ENCODE peak calls at places on chromosomes 16 and 17, in ten cellular contexts. M, K, C, B, V, H, U, E, L and J are unnamed samples. For H3K36me3 and H3K4me1, the result is how much of the 10 kb centered on the place peaks cover.

GRCh38 chr17:78471635-78472034 is 93.2 kb downstream of the PGS1 start:
- DNase-seq in M (no peak), K (no peak), C (no peak), B (no peak), V (no peak), H (no peak), U (no peak), E (no peak), L (no peak), J (no peak)

GRCh38 chr17:4482338-4483011 is 16.2 kb upstream of the SPNS2 start:
- DNase-seq in M (no peak), K (no peak), C (no peak), B (no peak), V (no peak), H (no peak), U (no peak), E (peak), L (no peak), J (no peak)

GRCh38 chr16:70453891-70454220 is 539 bp upstream of the FCSK start:
- DNase-seq in M (peak), K (no peak), C (no peak), B (peak), V (no peak), H (no peak), U (peak), E (no peak), L (no peak), J (no peak)

GRCh38 chr17:35774499-35774898 is 13.8 kb downstream of the C17orf50 start:
- DNase-seq in M (no peak), K (no peak), C (no peak), B (no peak), V (peak), H (peak), U (peak), E (peak), L (peak), J (no peak)

GRCh38 chr16:1338119-1338730 is 4.8 kb downstream of the BAIAP3 start:
- DNase-seq in M (no peak), K (no peak), C (peak), B (no peak), V (no peak), H (no peak), U (no peak), E (peak), L (no peak), J (no peak)

GRCh38 chr16:49562228-49562627 is 188.6 kb downstream of the C16orf78 start:
- DNase-seq in M (no peak), K (no peak), C (no peak), B (no peak), V (no peak), H (no peak), U (no peak), E (no peak), L (no peak), J (no peak)

GRCh38 chr17:1471931-1472727 is 16.1 kb upstream of the CRK start:
- DNase-seq in M (no peak), K (no peak), C (no peak), B (no peak), V (no peak), H (no peak), U (no peak), E (no peak), L (no peak), J (no peak)

GRCh38 chr17:12729086-12729485 is 60.2 kb upstream of the ARHGAP44 start:
- DNase-seq in M (no peak), K (no peak), C (no peak), B (no peak), V (no peak), H (no peak), U (no peak), E (no peak), L (peak), J (no peak)

GRCh38 chr16:57178296-57178695 is 7.5 kb downstream of the PSME3IP1 start:
- DNase-seq in M (no peak), K (no peak), C (no peak), B (no peak), V (no peak), H (no peak), U (no peak), E (no peak), L (no peak), J (no peak)

GRCh38 chr16:67805718-67806427 is 487 bp downstream of the RANBP10 start:
- DNase-seq in M (no peak), K (no peak), C (peak), B (no peak), V (peak), H (no peak), U (peak), E (peak), L (no peak), J (peak)

GRCh38 chr17:27338536-27338985 is 44.6 kb downstream of the WSB1 start:
- DNase-seq in M (no peak), K (no peak), C (no peak), B (no peak), V (no peak), H (no peak), U (no peak), E (no peak), L (no peak), J (no peak)

GRCh38 chr16:68366062-68366461 is 55.2 kb downstream of the PRMT7 start:
- DNase-seq in M (no peak), K (no peak), C (no peak), B (no peak), V (no peak), H (no peak), U (no peak), E (no peak), L (no peak), J (no peak)

GRCh38 chr16:64428463-64428862 is 693.4 kb downstream of the CDH11 start:
- DNase-seq in M (no peak), K (no peak), C (no peak), B (no peak), V (no peak), H (no peak), U (no peak), E (no peak), L (peak), J (peak)

GRCh38 chr17:21171970-21172510 is 41.9 kb downstream of the TMEM11 start:
- DNase-seq in M (no peak), K (no peak), C (no peak), B (no peak), V (no peak), H (no peak), U (peak), E (no peak), L (no peak), J (no peak)

GRCh38 chr17:4789951-4790704 is 1.4 kb downstream of the GLTPD2 start:
- DNase-seq in M (peak), K (peak), C (peak), B (peak), V (peak), H (peak), U (peak), E (peak), L (peak), J (peak)

GRCh38 chr16:24514096-24514495 is 25.3 kb upstream of the RBBP6 start:
- DNase-seq in M (no peak), K (no peak), C (no peak), B (no peak), V (no peak), H (no peak), U (no peak), E (no peak), L (no peak), J (no peak)

GRCh38 chr16:77951788-77952187 is 70.6 kb upstream of the CLEC3A start:
- DNase-seq in M (no peak), K (no peak), C (peak), B (no peak), V (no peak), H (no peak), U (no peak), E (no peak), L (peak), J (no peak)

GRCh38 chr17:81528651-81529436 is 667 bp downstream of the FSCN2 start:
- DNase-seq in M (no peak), K (no peak), C (no peak), B (no peak), V (no peak), H (no peak), U (no peak), E (no peak), L (no peak), J (peak)

GRCh38 chr16:75632857-75633256 is 9.8 kb upstream of the ADAT1 start:
- DNase-seq in M (no peak), K (no peak), C (no peak), B (no peak), V (no peak), H (no peak), U (no peak), E (no peak), L (no peak), J (no peak)

GRCh38 chr17:76107507-76107906 is 3.9 kb upstream of the EXOC7 start:
- DNase-seq in M (no peak), K (no peak), C (no peak), B (no peak), V (no peak), H (no peak), U (no peak), E (no peak), L (peak), J (no peak)

GRCh38 chr16:296806-297510 is 14.0 kb downstream of the PDIA2 start:
- DNase-seq in M (no peak), K (no peak), C (no peak), B (no peak), V (no peak), H (no peak), U (no peak), E (no peak), L (no peak), J (no peak)

DNA sequence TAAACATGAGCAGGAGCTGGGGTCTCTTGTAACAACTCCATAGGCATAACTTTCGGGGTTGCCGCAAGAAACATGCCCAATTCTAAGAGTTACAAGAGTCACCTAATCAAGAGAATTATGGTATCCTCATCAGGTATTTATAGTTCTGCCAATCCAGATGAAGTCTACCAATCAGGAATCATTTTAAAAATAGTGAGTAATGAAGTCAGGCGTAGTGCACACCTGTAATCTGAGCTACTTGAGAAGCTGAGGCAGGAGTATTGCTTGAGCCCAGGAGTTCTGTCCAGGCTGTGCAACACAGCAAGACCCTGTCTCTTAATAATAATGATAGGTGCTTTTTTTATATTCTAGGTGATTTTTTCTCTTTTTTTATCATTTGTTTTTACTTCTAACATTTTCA is 128.5 kb upstream of the RBL2 start:
- DNase-seq in M (no peak), K (no peak), C (no peak), B (no peak), V (no peak), H (no peak), U (no peak), E (no peak), L (no peak), J (no peak)
- H3K36me3 ChIP-seq in M (half or more), K (under half), C (under half), B (under half), V (under half), H (half or more), U (under half), E (half or more), L (half or more), J (half or more)

GRCh38 chr16:11781773-11782172 is 15.3 kb downstream of the ZC3H7A start:
- DNase-seq in M (no peak), K (no peak), C (no peak), B (no peak), V (no peak), H (no peak), U (no peak), E (no peak), L (no peak), J (peak)

GRCh38 chr16:11783319-11784047 is 13.6 kb downstream of the ZC3H7A start:
- DNase-seq in M (no peak), K (peak), C (no peak), B (peak), V (no peak), H (no peak), U (no peak), E (no peak), L (peak), J (no peak)

GRCh38 chr16:11780988-11781680 is 15.9 kb downstream of the ZC3H7A start:
- DNase-seq in M (no peak), K (no peak), C (no peak), B (no peak), V (no peak), H (no peak), U (no peak), E (no peak), L (peak), J (no peak)

GRCh38 chr16:11788914-11789313 is 8.1 kb downstream of the ZC3H7A start:
- DNase-seq in M (no peak), K (no peak), C (no peak), B (no peak), V (no peak), H (no peak), U (no peak), E (no peak), L (no peak), J (no peak)

DNA sequence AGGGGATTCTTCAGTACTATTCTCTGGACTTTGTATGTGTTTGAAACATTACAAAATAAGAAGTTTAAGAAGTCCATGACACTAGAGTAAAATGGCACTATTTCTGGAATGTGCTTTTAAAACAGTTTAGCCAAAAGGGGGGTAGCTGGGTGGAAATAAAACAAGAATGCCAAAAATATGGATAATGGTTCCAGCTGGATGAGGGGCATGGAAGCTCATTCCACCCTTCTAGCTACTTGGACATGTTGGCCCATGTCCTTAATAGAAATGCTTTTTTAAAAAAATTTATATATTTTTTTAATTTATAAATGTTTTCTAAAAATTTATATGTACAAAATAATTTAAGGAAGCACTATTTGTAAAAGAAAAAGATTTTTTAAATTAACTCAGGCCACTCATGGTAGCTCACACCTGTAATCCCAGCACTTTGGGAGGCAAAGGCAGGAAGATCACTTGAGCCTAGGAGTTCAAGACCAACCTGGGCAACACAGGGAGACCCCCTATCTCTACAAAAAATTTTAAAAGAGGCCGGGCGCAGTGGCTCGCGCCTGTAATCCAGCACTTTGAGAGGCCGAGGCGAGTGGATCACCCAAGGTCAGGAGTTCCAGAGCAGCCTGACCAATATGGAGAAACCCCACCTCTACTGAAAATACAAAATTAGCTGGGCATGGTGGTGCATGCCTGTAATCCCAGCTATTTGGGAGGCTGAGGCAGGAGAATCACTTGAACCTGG is 12.8 kb downstream of the ZC3H7A start:
- DNase-seq in M (no peak), K (no peak), C (no peak), B (no peak), V (no peak), H (no peak), U (no peak), E (no peak), L (no peak), J (no peak)
- H3K4me1 ChIP-seq in M (under half), K (under half), C (half or more), B (under half), V (under half), H (under half), U (under half), E (under half), L (under half), J (under half)

GRCh38 chr17:79837888-79838540 is 1.2 kb downstream of the CBX4 start:
- DNase-seq in M (no peak), K (no peak), C (no peak), B (peak), V (no peak), H (no peak), U (no peak), E (peak), L (no peak), J (no peak)

GRCh38 chr17:79840204-79840988 is 1.2 kb upstream of the CBX4 start:
- DNase-seq in M (no peak), K (peak), C (peak), B (no peak), V (peak), H (no peak), U (peak), E (peak), L (peak), J (no peak)

GRCh38 chr17:79836952-79837887 is 2.0 kb downstream of the CBX4 start:
- DNase-seq in M (no peak), K (no peak), C (peak), B (peak), V (no peak), H (no peak), U (peak), E (peak), L (peak), J (peak)

GRCh38 chr17:79839363-79840203 is at the start of gene CBX4:
- DNase-seq in M (peak), K (peak), C (peak), B (peak), V (peak), H (peak), U (peak), E (peak), L (peak), J (peak)

DNA sequence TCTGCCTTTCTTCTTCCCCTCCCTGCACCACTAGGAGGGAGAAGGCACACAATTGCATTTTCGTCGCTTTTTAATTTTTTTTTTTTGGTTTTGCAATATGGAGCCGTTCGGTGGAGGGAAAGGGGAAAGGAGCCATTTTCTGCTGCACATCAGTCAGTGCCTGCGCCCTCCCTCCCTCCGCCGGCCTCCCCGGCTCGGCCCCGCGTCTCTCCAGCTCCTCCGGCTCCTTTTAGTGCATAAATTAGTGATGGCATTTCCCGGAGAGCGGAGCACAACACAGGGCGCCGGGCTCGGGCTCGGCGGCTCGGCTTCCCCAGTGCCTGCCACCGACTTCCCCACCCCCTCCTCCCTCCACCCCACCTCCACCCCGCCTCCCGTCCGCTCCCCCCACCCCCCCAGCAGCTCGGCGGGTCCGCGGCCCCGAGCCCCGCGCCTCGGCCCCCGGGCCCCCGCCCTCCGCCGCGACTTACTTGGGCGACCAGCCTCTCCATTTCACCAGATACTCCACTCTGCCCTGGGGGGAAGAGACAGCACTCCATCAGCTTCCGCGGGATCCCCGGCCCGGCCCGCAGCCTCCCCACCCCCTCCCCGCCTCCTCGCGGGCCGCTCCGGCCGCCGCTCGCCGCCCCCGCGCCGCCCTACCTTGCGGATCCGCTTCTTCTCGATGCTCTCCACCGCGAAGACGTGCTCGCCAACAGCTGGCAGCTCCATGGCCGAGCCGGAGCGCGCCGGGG is 532 bp downstream of the CBX4 start:
- DNase-seq in M (no peak), K (no peak), C (peak), B (peak), V (no peak), H (no peak), U (peak), E (peak), L (peak), J (peak)
- H3K27ac ChIP-seq in M (peak), K (peak), C (peak), B (peak), V (peak), H (peak), U (peak), E (peak), L (peak), J (peak)

GRCh38 chr16:30983289-30983889 is 1.6 kb upstream of the HSD3B7 start:
- DNase-seq in M (no peak), K (no peak), C (no peak), B (no peak), V (no peak), H (no peak), U (no peak), E (no peak), L (no peak), J (no peak)
- H3K36me3 ChIP-seq in M (half or more), K (under half), C (under half), B (under half), V (under half), H (under half), U (under half), E (under half), L (under half), J (under half)

GRCh38 chr16:88899901-88900648 is 33.6 kb upstream of the PABPN1L start:
- DNase-seq in M (no peak), K (no peak), C (no peak), B (no peak), V (no peak), H (no peak), U (no peak), E (no peak), L (no peak), J (no peak)
- H3K4me1 ChIP-seq in M (under half), K (under half), C (under half), B (under half), V (under half), H (under half), U (under half), E (under half), L (under half), J (under half)

GRCh38 chr17:66541461-66542182 is 239.2 kb downstream of the PRKCA start:
- DNase-seq in M (no peak), K (no peak), C (no peak), B (no peak), V (no peak), H (no peak), U (no peak), E (no peak), L (peak), J (peak)
- H3K27ac ChIP-seq in M (no peak), K (no peak), C (no peak), B (no peak), V (peak), H (no peak), U (no peak), E (peak), L (no peak), J (peak)

GRCh38 chr16:29156511-29156910 is 171.7 kb downstream of the LAT start:
- DNase-seq in M (no peak), K (no peak), C (no peak), B (no peak), V (no peak), H (no peak), U (no peak), E (no peak), L (no peak), J (no peak)
- H3K36me3 ChIP-seq in M (under half), K (under half), C (under half), B (under half), V (under half), H (under half), U (under half), E (under half), L (under half), J (under half)

GRCh38 chr17:54099221-54099620 is 276.5 kb downstream of the KIF2B start:
- DNase-seq in M (no peak), K (no peak), C (no peak), B (no peak), V (no peak), H (no peak), U (no peak), E (no peak), L (no peak), J (no peak)
- H3K4me1 ChIP-seq in M (under half), K (under half), C (under half), B (under half), V (under half), H (under half), U (under half), E (under half), L (under half), J (under half)